ENCODE peak calls at places on chromosomes 13 and 19, in five cellular contexts. I is right lobe of liver, M is ascending aorta, S is nephron progenitor cell, D is fibroblast of mammary gland. N is an unnamed sample.
A peak's percentile ranks its signal among the peaks of the same experiment; 100 is the strongest.

GRCh38 chr13:66673401-66673800 is 556.7 kb downstream of the PCDH9 start:
- DNase-seq in M (no peak), D (peak; percentile 78), S (no peak), I (no peak), N (no peak)

GRCh38 chr19:30854661-30855060 is 482.5 kb downstream of the ZNF536 start:
- DNase-seq in D (no peak), I (no peak), M (no peak), S (no peak), N (no peak)

GRCh38 chr13:96223231-96223630 is 133.3 kb downstream of the HS6ST3 start:
- DNase-seq in I (no peak), S (no peak), D (no peak), M (no peak), N (no peak)

GRCh38 chr13:44347301-44347700 is 26.3 kb upstream of the SERP2 start:
- DNase-seq in I (no peak), M (no peak), S (no peak), D (no peak), N (no peak)

GRCh38 chr13:47480121-47480520 is 521.0 kb downstream of the SUCLA2 start:
- DNase-seq in D (peak; percentile 96), S (no peak), I (no peak), M (no peak), N (no peak)

GRCh38 chr19:3670258-3670795 is 29.9 kb downstream of the PIP5K1C start:
- DNase-seq in I (no peak), S (no peak), D (peak; percentile 95), M (peak; percentile 96), N (no peak)

GRCh38 chr19:7870571-7871279 is 3.5 kb downstream of the PRR36 start:
- DNase-seq in S (peak; percentile 84), M (no peak), I (peak; percentile 55), D (peak; percentile 47), N (no peak)

GRCh38 chr13:85724554-85725432 is 74.4 kb downstream of the SLITRK6 start:
- DNase-seq in S (no peak), D (no peak), M (no peak), I (no peak), N (no peak)

GRCh38 chr19:2462635-2463421 is 6.1 kb upstream of the LMNB2 start:
- DNase-seq in S (peak; percentile 79), M (peak; percentile 93), D (peak; percentile 98), I (peak; percentile 86), N (peak; percentile 86)

GRCh38 chr13:60759499-60759898 is 362.5 kb downstream of the TDRD3 start:
- DNase-seq in M (no peak), I (no peak), D (no peak), S (no peak), N (no peak)

GRCh38 chr13:93226065-93226622 is 463 bp upstream of the GPC6 start:
- DNase-seq in D (no peak), I (no peak), M (no peak), S (no peak), N (no peak)

GRCh38 chr13:113905942-113906341 is 42.1 kb upstream of the GAS6 start:
- DNase-seq in S (no peak), M (no peak), D (no peak), I (no peak), N (no peak)

GRCh38 chr13:30422056-30422914 is at the start of gene UBE2L5:
- DNase-seq in M (peak; percentile 87), S (peak; percentile 86), D (peak; percentile 84), I (peak; percentile 89), N (peak; percentile 71)

GRCh38 chr19:49439841-49440240 is 1.5 kb downstream of the SLC17A7 start:
- DNase-seq in D (no peak), M (no peak), S (no peak), I (no peak), N (peak; percentile 51)

GRCh38 chr13:97369269-97369893 is 64.6 kb upstream of the RAP2A start:
- DNase-seq in M (no peak), D (peak; percentile 45), S (no peak), I (no peak), N (no peak)

GRCh38 chr19:50669319-50670101 is 20.3 kb downstream of the C19orf81 start:
- DNase-seq in M (no peak), D (peak; percentile 23), S (peak; percentile 69), I (no peak), N (peak; percentile 44)

GRCh38 chr19:5987077-5987818 is 9.3 kb upstream of the RANBP3 start:
- DNase-seq in S (peak; percentile 87), M (peak; percentile 84), I (peak; percentile 81), D (peak; percentile 82), N (peak; percentile 76)

GRCh38 chr19:14450168-14450874 is 17.2 kb downstream of the PKN1 start:
- DNase-seq in I (no peak), M (no peak), S (peak; percentile 77), D (peak; percentile 63), N (no peak)

GRCh38 chr19:22144394-22144793 is 52.4 kb downstream of the ZNF676 start:
- DNase-seq in M (no peak), I (no peak), D (peak; percentile 50), S (peak; percentile 1), N (no peak)

GRCh38 chr19:4722671-4723464 is 774 bp downstream of the DPP9 start:
- DNase-seq in M (peak; percentile 84), I (peak; percentile 87), D (peak; percentile 66), S (peak; percentile 35), N (no peak)

GRCh38 chr19:38729653-38730469 is 14.4 kb downstream of the CAPN12 start:
- DNase-seq in I (peak; percentile 74), M (no peak), D (peak; percentile 45), S (peak; percentile 90), N (no peak)

GRCh38 chr13:51235756-51236564 is 13.8 kb downstream of the FAM124A start:
- DNase-seq in M (no peak), S (no peak), I (no peak), D (no peak), N (no peak)

GRCh38 chr13:28421674-28422410 is 73.1 kb downstream of the FLT1 start:
- DNase-seq in D (no peak), M (no peak), S (no peak), I (no peak), N (no peak)

GRCh38 chr19:4139614-4140236 is 13.7 kb upstream of the CREB3L3 start:
- DNase-seq in S (peak; percentile 86), I (peak; percentile 85), M (peak; percentile 82), D (peak; percentile 61), N (peak; percentile 67)

GRCh38 chr13:98478134-98479129 is 98.5 kb downstream of the STK24 start:
- DNase-seq in S (peak; percentile 39), M (no peak), I (no peak), D (peak; percentile 54), N (no peak)

GRCh38 chr13:102977471-102977870 is 88.7 kb downstream of the SLC10A2 start:
- DNase-seq in S (no peak), D (peak; percentile 63), M (no peak), I (no peak), N (no peak)

GRCh38 chr13:102974574-102975195 is 91.5 kb downstream of the SLC10A2 start:
- DNase-seq in S (no peak), M (no peak), I (no peak), D (no peak), N (no peak)

GRCh38 chr13:102968572-102969228 is 97.5 kb downstream of the SLC10A2 start:
- DNase-seq in I (no peak), M (no peak), S (no peak), D (no peak), N (no peak)

GRCh38 chr13:102970542-102970941 is 95.7 kb downstream of the SLC10A2 start:
- DNase-seq in S (no peak), D (no peak), I (no peak), M (no peak), N (no peak)

GRCh38 chr13:102972191-102972590 is 94.0 kb downstream of the SLC10A2 start:
- DNase-seq in M (no peak), I (no peak), D (peak; percentile 32), S (no peak), N (no peak)
- TF ChIP-seq CTCF in M (no peak), I (no peak), D (no peak), S (no peak), N (no peak)

GRCh38 chr13:109135018-109135417 is 505.6 kb downstream of the MYO16 start:
- DNase-seq in D (peak; percentile 13), I (no peak), M (no peak), S (no peak), N (no peak)
- TF ChIP-seq CTCF in D (peak; percentile 26), I (no peak), M (no peak), S (no peak), N (no peak)

GRCh38 chr13:48750588-48751383 is 97.1 kb downstream of the CYSLTR2 start:
- DNase-seq in M (no peak), D (peak; percentile 68), S (no peak), I (no peak), N (no peak)
- TF ChIP-seq CTCF in M (peak; percentile 22), D (peak; percentile 27), S (no peak), I (no peak), N (no peak)

GRCh38 chr19:29128203-29128602 is 84.7 kb downstream of the UQCRFS1 start:
- DNase-seq in I (no peak), S (no peak), D (no peak), M (no peak), N (no peak)
- TF ChIP-seq CTCF in I (no peak), S (no peak), D (no peak), M (no peak), N (no peak)

DNA sequence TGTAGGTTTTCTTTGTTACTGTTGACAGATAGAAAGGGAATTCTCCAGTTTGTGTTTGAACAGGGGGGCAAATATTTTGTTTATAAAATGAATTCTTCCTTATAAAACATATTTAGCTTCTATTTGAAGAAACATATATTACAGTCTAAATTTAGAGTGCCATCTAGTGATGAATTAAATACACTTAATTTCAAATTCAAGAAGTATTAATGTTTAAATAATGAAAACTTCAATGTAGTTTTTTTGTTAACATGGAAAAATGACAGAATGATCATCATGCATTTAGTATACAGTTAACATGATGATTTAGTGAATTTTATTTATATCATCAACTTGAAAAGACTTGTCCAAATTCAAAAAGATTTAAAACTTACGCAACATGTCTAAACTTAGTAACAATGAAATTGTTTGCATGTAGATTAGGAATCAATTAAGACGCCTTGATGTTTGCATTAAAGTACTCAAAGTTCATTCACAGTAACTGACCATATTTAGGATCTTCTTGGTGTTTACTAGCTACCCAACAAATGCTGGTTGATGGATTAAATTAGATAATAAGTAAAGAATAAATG is 765.9 kb upstream of the SLITRK1 start:
- DNase-seq in I (no peak), M (no peak), S (no peak), D (peak; percentile 14), N (no peak)
- TF ChIP-seq CTCF in I (no peak), M (no peak), S (no peak), D (no peak), N (peak; percentile 23)

GRCh38 chr19:15843186-15843585 is 27.7 kb upstream of the OR10H1 start:
- DNase-seq in M (no peak), S (no peak), D (no peak), I (no peak), N (no peak)

GRCh38 chr19:15836595-15837398 is 21.3 kb upstream of the OR10H1 start:
- DNase-seq in I (peak; percentile 97), S (no peak), D (peak; percentile 89), M (peak; percentile 98), N (peak; percentile 97)

GRCh38 chr19:15840833-15841232 is 25.4 kb upstream of the OR10H1 start:
- DNase-seq in S (no peak), I (no peak), M (no peak), D (no peak), N (no peak)

GRCh38 chr19:15846923-15847322 is 31.5 kb upstream of the OR10H1 start:
- DNase-seq in M (no peak), I (no peak), S (no peak), D (no peak), N (no peak)

GRCh38 chr19:15841875-15842569 is 26.6 kb upstream of the OR10H1 start:
- DNase-seq in D (no peak), I (no peak), S (no peak), M (no peak), N (no peak)
- TF ChIP-seq CTCF in D (no peak), I (no peak), S (no peak), M (no peak), N (no peak)

N was measured in dorsolateral prefrontal cortex.